ENCODE peak calls at places on chromosomes 2 and 18, in six cellular contexts. I, J, Y, Z, A and W are unnamed samples.

GRCh38 chr2:134575888-134576287 is 142.9 kb downstream of the TMEM163 start:
- DNase-seq in I (no peak), J (no peak), Y (no peak), Z (no peak), A (no peak), W (no peak)

GRCh38 chr2:39139511-39140237 is 18.8 kb upstream of the SOS1 start:
- DNase-seq in I (no peak), J (no peak), Y (no peak), Z (no peak), A (no peak), W (no peak)

GRCh38 chr2:114281188-114281587 is 161.3 kb upstream of the DPP10 start:
- DNase-seq in I (no peak), J (no peak), Y (no peak), Z (no peak), A (no peak), W (no peak)

GRCh38 chr2:196176142-196176738 is 4.9 kb upstream of the STK17B start:
- DNase-seq in I (no peak), J (no peak), Y (no peak), Z (no peak), A (no peak), W (peak; percentile 68)

GRCh38 chr2:238913931-238914647 is 66.2 kb downstream of the TWIST2 start:
- DNase-seq in I (no peak), J (no peak), Y (peak; percentile 58), Z (no peak), A (no peak), W (no peak)

GRCh38 chr2:9648821-9649220 is 18.0 kb upstream of the YWHAQ start:
- DNase-seq in I (no peak), J (no peak), Y (no peak), Z (no peak), A (no peak), W (no peak)

GRCh38 chr2:17857016-17857415 is 21.5 kb upstream of the KCNS3 start:
- DNase-seq in I (no peak), J (no peak), Y (no peak), Z (no peak), A (no peak), W (no peak)

GRCh38 chr18:59502222-59502898 is 143.3 kb upstream of the LMAN1 start:
- DNase-seq in I (no peak), J (no peak), Y (no peak), Z (no peak), A (no peak), W (no peak)

GRCh38 chr2:109285244-109285651 is 156.2 kb downstream of the SH3RF3 start:
- DNase-seq in I (no peak), J (no peak), Y (no peak), Z (no peak), A (no peak), W (no peak)

GRCh38 chr2:232981356-232981755 is 31.7 kb downstream of the NGEF start:
- DNase-seq in I (no peak), J (no peak), Y (peak; percentile 21), Z (peak; percentile 82), A (no peak), W (no peak)

GRCh38 chr2:189954989-189955388 is 107.5 kb downstream of the MSTN start:
- DNase-seq in I (no peak), J (no peak), Y (no peak), Z (no peak), A (no peak), W (no peak)